ENCODE peak calls at places on chromosomes 4 and X, in seven cellular contexts. W is immature natural killer cell; Q is HTR-8/SVneo; V is activated T-cell treated with anti-CD3 and anti-CD28 coated beads for 24 hours; B is fibroblast of the conjunctiva; G is CD8-positive, alpha-beta memory T cell; J is bronchial epithelial cell. T is an unnamed sample.

GRCh38 chrX:71930298-71930697 is 19.7 kb downstream of the NHSL2 start:
- DNase-seq in V (no peak), J (no peak), Q (no peak), W (no peak), G (no peak), B (no peak), T (no peak)

GRCh38 chr4:176654565-176655216 is 138.0 kb downstream of the VEGFC start:
- DNase-seq in V (no peak), B (no peak), G (no peak), Q (no peak), W (no peak), J (no peak), T (no peak)

GRCh38 chrX:22220941-22221340 is 51.8 kb upstream of the CBLL2 start:
- DNase-seq in B (peak), Q (peak), G (no peak), J (peak), V (no peak), W (no peak), T (no peak)

GRCh38 chr4:113398441-113399143 is 349.1 kb downstream of the ANK2 start:
- DNase-seq in Q (no peak), V (no peak), G (no peak), J (peak), B (no peak), W (no peak), T (no peak)

GRCh38 chr4:3233391-3234071 is 15.4 kb upstream of the MSANTD1 start:
- DNase-seq in J (peak), G (no peak), B (peak), W (no peak), V (no peak), Q (no peak), T (no peak)

GRCh38 chrX:41779058-41779564 is 55.1 kb downstream of the GPR82 start:
- DNase-seq in G (no peak), W (no peak), V (no peak), J (peak), B (no peak), Q (peak), T (no peak)

GRCh38 chrX:113275769-113276168 is 435.1 kb upstream of the AMOT start:
- DNase-seq in G (no peak), V (no peak), J (no peak), W (no peak), Q (no peak), B (no peak), T (no peak)

GRCh38 chr4:60805500-60806313 is 394.4 kb upstream of the ADGRL3 start:
- DNase-seq in V (no peak), B (peak), Q (no peak), G (no peak), J (peak), W (no peak), T (no peak)

GRCh38 chrX:112961981-112962380 is 121.3 kb upstream of the AMOT start:
- DNase-seq in V (no peak), B (no peak), W (no peak), J (peak), Q (no peak), G (no peak), T (no peak)

GRCh38 chrX:50180073-50180940 is 20.5 kb downstream of the AKAP4 start:
- DNase-seq in Q (no peak), B (no peak), G (no peak), V (no peak), W (no peak), J (no peak), T (no peak)

GRCh38 chr4:168710353-168710946 is 213.6 kb downstream of the PALLD start:
- DNase-seq in Q (peak), V (no peak), J (peak), G (no peak), W (peak), B (peak), T (no peak)

GRCh38 chr4:1323635-1324442 is 23.2 kb upstream of the UVSSA start:
- DNase-seq in W (no peak), Q (peak), B (peak), G (no peak), J (peak), V (no peak), T (no peak)

GRCh38 chr4:128727658-128728057 is 81.8 kb upstream of the JADE1 start:
- DNase-seq in Q (no peak), V (no peak), J (no peak), B (no peak), W (no peak), G (no peak), T (no peak)

GRCh38 chr4:17662694-17663093 is 48.3 kb downstream of the MED28 start:
- DNase-seq in W (no peak), B (no peak), Q (no peak), V (no peak), J (peak), G (no peak), T (no peak)

GRCh38 chr4:38955957-38956356 is 76.3 kb downstream of the TMEM156 start:
- DNase-seq in V (no peak), G (no peak), W (no peak), B (no peak), Q (no peak), J (no peak), T (no peak)

GRCh38 chrX:10085223-10085622 is 71.6 kb upstream of the CLCN4 start:
- DNase-seq in W (no peak), V (no peak), Q (no peak), B (no peak), G (peak), J (peak), T (no peak)

GRCh38 chrX:63889001-63889400 is 104.0 kb upstream of the ARHGEF9 start:
- DNase-seq in G (no peak), W (no peak), B (no peak), Q (no peak), J (peak), V (no peak), T (no peak)

GRCh38 chr4:128570380-128570779 is 239.1 kb upstream of the JADE1 start:
- DNase-seq in W (no peak), Q (no peak), J (peak), B (no peak), G (no peak), V (no peak), T (no peak)

GRCh38 chr4:38075370-38076152 is 115.4 kb downstream of the PTTG2 start:
- DNase-seq in W (no peak), B (no peak), V (no peak), J (peak), Q (no peak), G (no peak), T (no peak)

GRCh38 chr4:145167884-145168283 is 12.5 kb downstream of the OTUD4 start:
- DNase-seq in Q (no peak), V (no peak), W (no peak), G (no peak), B (no peak), J (no peak), T (no peak)

T was measured in stimulated activated CD4-positive, alpha-beta T cell treated with anti-CD3 and anti-CD28 coated beads, Interleukin-2, amount 100 ng/mL, for 24 hours.